ENCODE peak calls at places on chromosome 18, in seven cellular contexts. One of them, this sample, is unnamed. For H3K9me3, the result is how much of the 10 kb centered on the place peaks cover.

GRCh38 chr18:48838921-48839818 is 111.6 kb downstream of the SMAD7 start:
- DNase-seq in CD8-positive, alpha-beta T cell: no peak
- DNase-seq in Peyer's patch: no peak
- DNase-seq in astrocyte: peak
- DNase-seq in IMR-90: peak
- DNase-seq in CD8-positive, alpha-beta memory T cell: peak
- DNase-seq in pancreas: no peak
- DNase-seq in this sample: no peak

GRCh38 chr18:29711931-29712330 is 1330.6 kb downstream of the DSC3 start:
- DNase-seq in CD8-positive, alpha-beta T cell: no peak
- DNase-seq in CD8-positive, alpha-beta memory T cell: no peak
- DNase-seq in Peyer's patch: no peak
- DNase-seq in astrocyte: no peak
- DNase-seq in IMR-90: no peak
- DNase-seq in pancreas: no peak
- DNase-seq in this sample: no peak

GRCh38 chr18:12820526-12820925 is 63.5 kb downstream of the PTPN2 start:
- DNase-seq in CD8-positive, alpha-beta T cell: no peak
- DNase-seq in CD8-positive, alpha-beta memory T cell: no peak
- DNase-seq in pancreas: no peak
- DNase-seq in IMR-90: no peak
- DNase-seq in Peyer's patch: no peak
- DNase-seq in astrocyte: no peak
- DNase-seq in this sample: no peak

GRCh38 chr18:75100832-75101630 is 107.9 kb downstream of the PTGR3 start:
- DNase-seq in Peyer's patch: peak
- DNase-seq in IMR-90: no peak
- DNase-seq in astrocyte: no peak
- DNase-seq in CD8-positive, alpha-beta T cell: no peak
- DNase-seq in pancreas: no peak
- DNase-seq in CD8-positive, alpha-beta memory T cell: no peak
- DNase-seq in this sample: no peak

GRCh38 chr18:10751711-10752110 is 225.9 kb downstream of the NAPG start:
- DNase-seq in CD8-positive, alpha-beta T cell: no peak
- DNase-seq in IMR-90: no peak
- DNase-seq in Peyer's patch: no peak
- DNase-seq in pancreas: no peak
- DNase-seq in CD8-positive, alpha-beta memory T cell: no peak
- DNase-seq in astrocyte: no peak
- DNase-seq in this sample: no peak

GRCh38 chr18:55159027-55159426 is 199.8 kb upstream of the CCDC68 start:
- DNase-seq in IMR-90: no peak
- DNase-seq in Peyer's patch: no peak
- DNase-seq in pancreas: no peak
- DNase-seq in CD8-positive, alpha-beta memory T cell: no peak
- DNase-seq in CD8-positive, alpha-beta T cell: no peak
- DNase-seq in astrocyte: no peak
- DNase-seq in this sample: no peak

GRCh38 chr18:7370375-7370774 is 139.5 kb downstream of the LRRC30 start:
- DNase-seq in Peyer's patch: no peak
- DNase-seq in CD8-positive, alpha-beta T cell: no peak
- DNase-seq in pancreas: no peak
- DNase-seq in astrocyte: no peak
- DNase-seq in IMR-90: no peak
- DNase-seq in CD8-positive, alpha-beta memory T cell: no peak
- DNase-seq in this sample: no peak

GRCh38 chr18:75089748-75090327 is 119.1 kb downstream of the PTGR3 start:
- DNase-seq in pancreas: no peak
- DNase-seq in astrocyte: no peak
- DNase-seq in Peyer's patch: peak
- DNase-seq in CD8-positive, alpha-beta memory T cell: no peak
- DNase-seq in CD8-positive, alpha-beta T cell: no peak
- DNase-seq in IMR-90: no peak
- DNase-seq in this sample: no peak

GRCh38 chr18:46324556-46324955 is 220.4 kb downstream of the HAUS1 start:
- DNase-seq in CD8-positive, alpha-beta memory T cell: no peak
- DNase-seq in Peyer's patch: no peak
- DNase-seq in astrocyte: peak
- DNase-seq in CD8-positive, alpha-beta T cell: no peak
- DNase-seq in pancreas: no peak
- DNase-seq in IMR-90: peak
- DNase-seq in this sample: no peak

GRCh38 chr18:26405190-26405781 is 143.1 kb downstream of the KCTD1 start:
- DNase-seq in CD8-positive, alpha-beta T cell: no peak
- DNase-seq in astrocyte: peak
- DNase-seq in Peyer's patch: no peak
- DNase-seq in CD8-positive, alpha-beta memory T cell: no peak
- DNase-seq in IMR-90: peak
- DNase-seq in pancreas: no peak
- DNase-seq in this sample: no peak

GRCh38 chr18:21991897-21992296 is 177.5 kb upstream of the GATA6 start:
- DNase-seq in pancreas: no peak
- DNase-seq in IMR-90: no peak
- DNase-seq in CD8-positive, alpha-beta memory T cell: no peak
- DNase-seq in Peyer's patch: no peak
- DNase-seq in astrocyte: no peak
- DNase-seq in CD8-positive, alpha-beta T cell: no peak
- DNase-seq in this sample: no peak

GRCh38 chr18:35241523-35241804 is 630 bp downstream of the ZNF397 start:
- DNase-seq in CD8-positive, alpha-beta memory T cell: no peak
- DNase-seq in astrocyte: no peak
- DNase-seq in IMR-90: no peak
- DNase-seq in Peyer's patch: no peak
- DNase-seq in pancreas: no peak
- DNase-seq in CD8-positive, alpha-beta T cell: no peak
- DNase-seq in this sample: no peak

GRCh38 chr18:13070460-13070859 is 79.3 kb downstream of the CEP192 start:
- DNase-seq in astrocyte: no peak
- DNase-seq in CD8-positive, alpha-beta memory T cell: no peak
- DNase-seq in Peyer's patch: no peak
- DNase-seq in CD8-positive, alpha-beta T cell: no peak
- DNase-seq in IMR-90: peak
- DNase-seq in pancreas: no peak
- DNase-seq in this sample: no peak

GRCh38 chr18:23033079-23033478 is 100.0 kb downstream of the RBBP8 start:
- DNase-seq in CD8-positive, alpha-beta T cell: no peak
- DNase-seq in Peyer's patch: no peak
- DNase-seq in astrocyte: no peak
- DNase-seq in IMR-90: no peak
- DNase-seq in pancreas: no peak
- DNase-seq in CD8-positive, alpha-beta memory T cell: no peak
- DNase-seq in this sample: no peak

GRCh38 chr18:64330161-64330560 is 181.3 kb upstream of the LINC00305 start:
- DNase-seq in CD8-positive, alpha-beta memory T cell: no peak
- DNase-seq in Peyer's patch: no peak
- DNase-seq in astrocyte: no peak
- DNase-seq in CD8-positive, alpha-beta T cell: no peak
- DNase-seq in IMR-90: no peak
- DNase-seq in pancreas: no peak
- DNase-seq in this sample: no peak

GRCh38 chr18:78363556-78363955 is 616.1 kb upstream of the SALL3 start:
- DNase-seq in IMR-90: no peak
- DNase-seq in CD8-positive, alpha-beta memory T cell: no peak
- DNase-seq in pancreas: no peak
- DNase-seq in Peyer's patch: no peak
- DNase-seq in CD8-positive, alpha-beta T cell: no peak
- DNase-seq in astrocyte: no peak
- DNase-seq in this sample: no peak

GRCh38 chr18:63440219-63440618 is 17.9 kb upstream of the VPS4B start:
- DNase-seq in IMR-90: peak
- DNase-seq in CD8-positive, alpha-beta T cell: no peak
- DNase-seq in CD8-positive, alpha-beta memory T cell: no peak
- DNase-seq in pancreas: no peak
- DNase-seq in astrocyte: no peak
- DNase-seq in Peyer's patch: no peak
- DNase-seq in this sample: no peak

GRCh38 chr18:78740876-78741275 is 238.7 kb upstream of the SALL3 start:
- DNase-seq in CD8-positive, alpha-beta memory T cell: no peak
- DNase-seq in pancreas: no peak
- DNase-seq in astrocyte: no peak
- DNase-seq in IMR-90: no peak
- DNase-seq in CD8-positive, alpha-beta T cell: no peak
- DNase-seq in Peyer's patch: peak
- DNase-seq in this sample: no peak

GRCh38 chr18:6413554-6414117 is 1.1 kb downstream of the L3MBTL4 start:
- DNase-seq in astrocyte: no peak
- DNase-seq in IMR-90: no peak
- DNase-seq in Peyer's patch: peak
- DNase-seq in pancreas: peak
- DNase-seq in CD8-positive, alpha-beta memory T cell: no peak
- DNase-seq in CD8-positive, alpha-beta T cell: no peak
- DNase-seq in this sample: no peak

GRCh38 chr18:28071199-28071598 is 105.7 kb downstream of the CDH2 start:
- DNase-seq in pancreas: no peak
- DNase-seq in CD8-positive, alpha-beta T cell: no peak
- DNase-seq in Peyer's patch: no peak
- DNase-seq in IMR-90: no peak
- DNase-seq in CD8-positive, alpha-beta memory T cell: no peak
- DNase-seq in astrocyte: no peak
- DNase-seq in this sample: no peak

GRCh38 chr18:45940724-45941123 is 26.4 kb downstream of the EPG5 start:
- DNase-seq in pancreas: no peak
- DNase-seq in IMR-90: peak
- DNase-seq in Peyer's patch: no peak
- DNase-seq in astrocyte: peak
- DNase-seq in CD8-positive, alpha-beta memory T cell: no peak
- DNase-seq in CD8-positive, alpha-beta T cell: no peak
- DNase-seq in this sample: no peak

GRCh38 chr18:51867767-51868166 is 472.2 kb upstream of the DCC start:
- DNase-seq in Peyer's patch: no peak
- DNase-seq in astrocyte: no peak
- DNase-seq in CD8-positive, alpha-beta memory T cell: no peak
- DNase-seq in CD8-positive, alpha-beta T cell: no peak
- DNase-seq in pancreas: no peak
- DNase-seq in IMR-90: peak
- DNase-seq in this sample: no peak

GRCh38 chr18:35159782-35160181 is 81.1 kb upstream of the ZNF397 start:
- DNase-seq in CD8-positive, alpha-beta memory T cell: no peak
- DNase-seq in Peyer's patch: no peak
- DNase-seq in astrocyte: no peak
- DNase-seq in CD8-positive, alpha-beta T cell: no peak
- DNase-seq in IMR-90: no peak
- DNase-seq in pancreas: no peak
- DNase-seq in this sample: no peak

GRCh38 chr18:55485666-55486065 is 102.3 kb downstream of the TCF4 start:
- DNase-seq in CD8-positive, alpha-beta memory T cell: no peak
- DNase-seq in astrocyte: peak
- DNase-seq in IMR-90: peak
- DNase-seq in pancreas: no peak
- DNase-seq in Peyer's patch: no peak
- DNase-seq in CD8-positive, alpha-beta T cell: no peak
- DNase-seq in this sample: no peak

DNA sequence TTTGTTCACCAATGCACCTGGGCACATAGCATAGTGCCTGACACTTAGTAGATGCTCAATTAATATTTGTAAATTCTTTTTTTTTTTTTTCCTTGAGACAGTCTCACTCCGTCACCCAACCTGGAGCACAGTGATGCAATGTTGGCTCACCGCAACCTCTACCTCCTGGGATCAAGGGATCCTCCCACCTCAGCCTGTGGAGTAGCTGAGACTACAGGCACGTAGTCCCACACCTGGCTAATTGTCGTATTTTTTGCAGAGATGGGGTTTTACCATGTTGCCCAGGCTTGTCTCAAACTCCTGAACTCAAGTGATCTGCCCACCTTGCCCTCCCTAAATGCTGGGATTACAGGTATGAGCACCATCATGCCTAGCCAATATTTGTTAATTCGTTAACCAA is 23.2 kb upstream of the LPIN2 start:
- DNase-seq in Peyer's patch: no peak
- DNase-seq in IMR-90: no peak
- DNase-seq in CD8-positive, alpha-beta memory T cell: no peak
- DNase-seq in CD8-positive, alpha-beta T cell: no peak
- DNase-seq in astrocyte: no peak
- DNase-seq in pancreas: no peak
- DNase-seq in this sample: no peak
- H3K9me3 ChIP-seq in Peyer's patch: under half
- H3K9me3 ChIP-seq in IMR-90: under half
- H3K9me3 ChIP-seq in CD8-positive, alpha-beta memory T cell: under half
- H3K9me3 ChIP-seq in CD8-positive, alpha-beta T cell: under half
- H3K9me3 ChIP-seq in astrocyte: under half
- H3K9me3 ChIP-seq in pancreas: under half
- H3K9me3 ChIP-seq in this sample: under half

GRCh38 chr18:14106906-14107305 is 25.3 kb downstream of the ZNF519 start:
- DNase-seq in astrocyte: no peak
- DNase-seq in pancreas: no peak
- DNase-seq in CD8-positive, alpha-beta memory T cell: no peak
- DNase-seq in IMR-90: no peak
- DNase-seq in CD8-positive, alpha-beta T cell: no peak
- DNase-seq in Peyer's patch: no peak
- DNase-seq in this sample: no peak
- H3K9me3 ChIP-seq in astrocyte: under half
- H3K9me3 ChIP-seq in pancreas: under half
- H3K9me3 ChIP-seq in CD8-positive, alpha-beta memory T cell: under half
- H3K9me3 ChIP-seq in IMR-90: under half
- H3K9me3 ChIP-seq in CD8-positive, alpha-beta T cell: under half
- H3K9me3 ChIP-seq in Peyer's patch: under half
- H3K9me3 ChIP-seq in this sample: under half

DNA sequence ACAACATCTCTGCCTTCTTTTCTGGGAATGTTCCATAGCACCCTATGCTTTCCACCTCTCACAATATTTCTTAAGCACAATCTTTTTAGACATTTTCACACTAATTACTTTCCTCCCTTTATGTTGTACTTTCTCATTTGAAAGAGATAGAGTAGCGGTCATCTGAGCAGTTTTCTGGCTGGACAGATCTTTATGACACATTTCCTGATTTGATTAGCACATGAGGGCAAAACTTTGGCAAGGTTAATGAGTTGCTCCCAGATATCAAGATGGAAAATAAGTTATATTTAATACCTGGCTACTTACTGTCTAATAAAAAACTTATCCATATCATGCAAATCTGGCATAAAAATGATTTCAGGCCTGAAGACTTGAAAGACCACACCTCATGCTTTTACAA is 723.9 kb downstream of the SOCS6 start:
- DNase-seq in CD8-positive, alpha-beta T cell: no peak
- DNase-seq in pancreas: no peak
- DNase-seq in astrocyte: no peak
- DNase-seq in Peyer's patch: no peak
- DNase-seq in CD8-positive, alpha-beta memory T cell: no peak
- DNase-seq in IMR-90: no peak
- DNase-seq in this sample: no peak
- H3K9me3 ChIP-seq in CD8-positive, alpha-beta T cell: under half
- H3K9me3 ChIP-seq in pancreas: under half
- H3K9me3 ChIP-seq in astrocyte: under half
- H3K9me3 ChIP-seq in Peyer's patch: under half
- H3K9me3 ChIP-seq in CD8-positive, alpha-beta memory T cell: under half
- H3K9me3 ChIP-seq in IMR-90: under half
- H3K9me3 ChIP-seq in this sample: under half

GRCh38 chr18:4806342-4806741 is 351.2 kb upstream of the DLGAP1 start:
- DNase-seq in Peyer's patch: no peak
- DNase-seq in IMR-90: no peak
- DNase-seq in astrocyte: peak
- DNase-seq in CD8-positive, alpha-beta memory T cell: no peak
- DNase-seq in pancreas: no peak
- DNase-seq in CD8-positive, alpha-beta T cell: no peak
- DNase-seq in this sample: no peak

GRCh38 chr18:4808891-4809290 is 353.8 kb upstream of the DLGAP1 start:
- DNase-seq in CD8-positive, alpha-beta T cell: no peak
- DNase-seq in Peyer's patch: no peak
- DNase-seq in pancreas: no peak
- DNase-seq in CD8-positive, alpha-beta memory T cell: no peak
- DNase-seq in IMR-90: no peak
- DNase-seq in astrocyte: no peak
- DNase-seq in this sample: no peak

GRCh38 chr18:4802296-4802695 is 347.2 kb upstream of the DLGAP1 start:
- DNase-seq in pancreas: no peak
- DNase-seq in astrocyte: no peak
- DNase-seq in CD8-positive, alpha-beta T cell: no peak
- DNase-seq in IMR-90: no peak
- DNase-seq in CD8-positive, alpha-beta memory T cell: no peak
- DNase-seq in Peyer's patch: no peak
- DNase-seq in this sample: no peak

GRCh38 chr18:4807495-4808293 is 352.6 kb upstream of the DLGAP1 start:
- DNase-seq in pancreas: no peak
- DNase-seq in CD8-positive, alpha-beta T cell: no peak
- DNase-seq in Peyer's patch: no peak
- DNase-seq in astrocyte: no peak
- DNase-seq in IMR-90: no peak
- DNase-seq in CD8-positive, alpha-beta memory T cell: no peak
- DNase-seq in this sample: no peak
- H3K9me3 ChIP-seq in pancreas: under half
- H3K9me3 ChIP-seq in CD8-positive, alpha-beta T cell: under half
- H3K9me3 ChIP-seq in Peyer's patch: under half
- H3K9me3 ChIP-seq in astrocyte: under half
- H3K9me3 ChIP-seq in IMR-90: under half
- H3K9me3 ChIP-seq in CD8-positive, alpha-beta memory T cell: under half
- H3K9me3 ChIP-seq in this sample: under half